ENCODE peak calls at places on chromosomes 12 and 14, in eight cellular contexts. P is heart left ventricle, Q is esophagus squamous epithelium, M is neural progenitor cell, S is left ventricle myocardium inferior, D is OCI-LY7, A is hepatocyte, H is endodermal cell. R is an unnamed sample.
A peak's percentile ranks its signal among the peaks of the same experiment; 100 is the strongest.

GRCh38 chr12:123445388-123446344 is 9.2 kb upstream of the RILPL2 start:
- DNase-seq in P (no peak), Q (no peak), M (no peak), S (peak; percentile 35), D (no peak), A (peak; percentile 49), H (no peak), R (no peak)

GRCh38 chr14:24279301-24280186 is 8.1 kb upstream of the RABGGTA start:
- DNase-seq in P (no peak), Q (no peak), M (no peak), S (peak; percentile 48), D (peak; percentile 19), A (no peak), H (no peak), R (no peak)

GRCh38 chr12:30624009-30624408 is 71.7 kb downstream of the IPO8 start:
- DNase-seq in P (no peak), Q (no peak), M (no peak), S (no peak), D (no peak), A (no peak), H (no peak), R (no peak)

GRCh38 chr12:3055712-3056467 is 21.3 kb upstream of the TSPAN9 start:
- DNase-seq in P (peak; percentile 27), Q (no peak), M (peak; percentile 36), S (no peak), D (no peak), A (no peak), H (peak; percentile 78), R (peak; percentile 40)

GRCh38 chr12:131827961-131828534 is at the start of gene MMP17:
- DNase-seq in P (peak; percentile 68), Q (no peak), M (peak; percentile 94), S (peak; percentile 61), D (no peak), A (peak; percentile 81), H (peak; percentile 92), R (peak; percentile 83)

GRCh38 chr14:88895116-88895515 is 70.7 kb downstream of the TTC8 start:
- DNase-seq in P (no peak), Q (no peak), M (no peak), S (no peak), D (no peak), A (peak; percentile 47), H (no peak), R (peak; percentile 27)

GRCh38 chr12:104340177-104340576 is 36.6 kb downstream of the EID3 start:
- DNase-seq in P (no peak), Q (no peak), M (no peak), S (no peak), D (no peak), A (no peak), H (no peak), R (no peak)

GRCh38 chr12:7959278-7960063 is 23.5 kb upstream of the SLC2A3 start:
- DNase-seq in P (no peak), Q (no peak), M (peak; percentile 72), S (no peak), D (peak; percentile 57), A (peak; percentile 18), H (peak; percentile 92), R (peak; percentile 44)

GRCh38 chr12:15735837-15736615 is 53.2 kb downstream of the EPS8 start:
- DNase-seq in P (no peak), Q (no peak), M (no peak), S (no peak), D (no peak), A (no peak), H (no peak), R (no peak)

GRCh38 chr14:69464829-69465228 is 19.7 kb upstream of the PLEKHD1 start:
- DNase-seq in P (no peak), Q (no peak), M (no peak), S (no peak), D (no peak), A (no peak), H (no peak), R (peak; percentile 78)

GRCh38 chr14:65098586-65098985 is 3.7 kb downstream of the MAX start:
- DNase-seq in P (no peak), Q (no peak), M (no peak), S (no peak), D (peak; percentile 60), A (no peak), H (no peak), R (peak; percentile 38)

GRCh38 chr14:59251811-59252771 is 63.6 kb downstream of the DAAM1 start:
- DNase-seq in P (no peak), Q (no peak), M (peak; percentile 39), S (no peak), D (no peak), A (no peak), H (no peak), R (peak; percentile 90)

GRCh38 chr12:75596406-75596805 is 85.0 kb upstream of the KRR1 start:
- DNase-seq in P (no peak), Q (no peak), M (no peak), S (no peak), D (no peak), A (no peak), H (no peak), R (no peak)

GRCh38 chr12:30694971-30695326 is 720 bp downstream of the IPO8 start:
- DNase-seq in P (no peak), Q (no peak), M (peak; percentile 64), S (no peak), D (peak; percentile 26), A (peak; percentile 60), H (peak; percentile 87), R (peak; percentile 42)

GRCh38 chr14:35400707-35401421 is 3.7 kb downstream of the NFKBIA start:
- DNase-seq in P (no peak), Q (no peak), M (no peak), S (no peak), D (no peak), A (peak; percentile 35), H (peak; percentile 46), R (peak; percentile 62)

DNA sequence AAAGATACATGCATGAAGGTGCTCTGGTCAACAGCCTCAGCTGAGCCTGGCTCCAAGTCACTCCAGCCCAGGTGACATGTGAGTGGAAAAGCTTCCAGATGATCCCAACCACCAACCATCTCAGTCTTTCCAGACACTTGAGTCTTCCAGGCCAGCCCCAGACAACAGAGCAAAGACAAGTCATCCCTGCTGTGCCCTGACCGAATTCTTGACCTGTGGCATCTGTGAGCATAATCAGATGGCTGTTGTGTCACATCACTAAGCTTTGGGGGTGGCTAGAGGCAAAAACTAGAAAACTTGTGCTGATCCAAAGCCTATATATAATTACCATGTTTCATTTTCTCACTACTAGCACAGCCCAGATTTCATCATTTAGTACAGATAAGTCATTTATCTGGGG is 50.8 kb upstream of the ISM2 start:
- DNase-seq in P (no peak), Q (no peak), M (peak; percentile 27), S (no peak), D (no peak), A (no peak), H (peak; percentile 47), R (no peak)
- H3K36me3 ChIP-seq in P (peaks cover 83% of the 10 kb centered on the region), Q (no peaks in the 10 kb centered on the region), M (no peaks in the 10 kb centered on the region), S (peaks cover 51% of the 10 kb centered on the region), D (peaks cover 76% of the 10 kb centered on the region), A (no peaks in the 10 kb centered on the region), H (peaks cover 47% of the 10 kb centered on the region), R (peaks cover 16% of the 10 kb centered on the region)

GRCh38 chr14:49464885-49465284 is 121.3 kb downstream of the RPS29 start:
- DNase-seq in P (no peak), Q (no peak), M (peak; percentile 72), S (no peak), D (peak; percentile 3), A (no peak), H (peak; percentile 82), R (peak; percentile 9)
- TF ChIP-seq CTCF in P (no peak), Q (no peak), M (peak; percentile 62), S (no peak), D (peak; percentile 38), A (no peak), H (peak; percentile 77), R (peak; percentile 17)

GRCh38 chr14:51481643-51482042 is 170.1 kb upstream of the FRMD6 start:
- DNase-seq in P (no peak), Q (no peak), M (no peak), S (no peak), D (no peak), A (no peak), H (no peak), R (no peak)

GRCh38 chr14:51474854-51475253 is 176.9 kb upstream of the FRMD6 start:
- DNase-seq in P (no peak), Q (no peak), M (no peak), S (no peak), D (no peak), A (no peak), H (no peak), R (no peak)

GRCh38 chr14:51479584-51480305 is 172.0 kb upstream of the FRMD6 start:
- DNase-seq in P (no peak), Q (no peak), M (no peak), S (peak; percentile 23), D (no peak), A (peak; percentile 16), H (no peak), R (peak; percentile 66)

GRCh38 chr14:51482112-51482511 is 169.6 kb upstream of the FRMD6 start:
- DNase-seq in P (no peak), Q (no peak), M (no peak), S (no peak), D (no peak), A (no peak), H (no peak), R (no peak)

DNA sequence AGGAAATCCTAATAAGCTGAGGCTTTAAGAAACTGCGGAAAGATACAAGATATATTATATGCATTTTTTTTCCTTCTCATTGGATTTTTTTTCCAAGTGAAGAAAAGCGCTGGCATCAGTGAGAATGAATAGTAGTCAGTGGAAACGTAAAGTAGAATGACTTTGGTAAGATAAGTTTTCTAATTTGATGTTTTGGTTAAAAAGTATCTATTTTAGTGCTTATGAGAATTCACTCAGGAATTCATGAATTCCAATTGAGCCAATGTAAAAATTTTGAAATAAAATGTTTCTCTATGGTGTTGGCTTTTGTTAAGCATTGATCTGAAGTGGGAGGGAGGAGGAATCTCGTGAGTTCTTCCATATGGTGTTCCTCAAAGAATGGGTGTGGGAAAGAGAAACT is 173.5 kb upstream of the FRMD6 start:
- DNase-seq in P (no peak), Q (no peak), M (no peak), S (no peak), D (no peak), A (no peak), H (no peak), R (no peak)
- H3K4me3 ChIP-seq in P (no peak overlapping the region), Q (no peak overlapping the region), M (no peak overlapping the region), S (no peak overlapping the region), D (no peak overlapping the region), A (no peak overlapping the region), H (no peak overlapping the region), R (no peak overlapping the region)

DNA sequence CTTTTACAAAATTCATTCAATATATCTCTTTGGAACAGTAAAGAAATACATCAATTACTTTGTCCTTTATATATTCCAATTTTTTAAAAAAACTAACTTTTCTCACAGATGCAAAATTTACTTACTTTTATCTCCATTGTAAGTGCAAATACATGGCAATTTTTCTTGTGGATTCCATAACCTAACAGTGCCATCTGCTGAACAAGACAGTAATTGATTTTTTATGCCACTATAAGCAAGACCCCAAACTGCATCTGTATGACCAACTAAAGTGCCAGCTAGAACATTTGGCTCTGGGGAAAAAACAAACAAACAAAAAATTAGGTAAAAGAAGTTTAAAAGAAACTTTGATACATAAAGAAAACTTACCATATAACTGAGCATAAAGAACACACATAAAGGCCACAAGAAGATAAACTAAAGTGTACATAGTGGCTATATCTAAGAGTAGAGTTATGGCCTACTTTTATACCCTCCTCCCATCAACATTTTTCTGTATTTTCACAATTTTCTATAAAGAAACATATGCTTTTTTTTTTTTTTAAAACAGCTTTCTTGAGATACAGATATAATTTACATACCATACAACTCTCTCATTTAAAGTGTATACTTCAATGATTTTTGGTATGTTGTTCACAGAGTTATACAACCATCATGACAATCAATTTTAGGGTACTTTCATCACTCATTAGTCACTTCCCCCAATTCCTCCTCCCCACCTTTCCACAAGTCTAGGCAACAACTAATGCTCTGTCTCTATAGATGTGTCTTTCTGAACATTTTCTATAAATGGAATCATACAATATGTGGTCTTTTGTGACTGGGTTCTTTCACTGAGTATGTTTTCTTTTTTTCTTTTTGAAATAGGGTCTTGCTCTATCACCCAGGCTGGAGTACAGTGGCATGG is 32.6 kb downstream of the COCH start:
- DNase-seq in P (no peak), Q (no peak), M (no peak), S (no peak), D (peak; percentile 36), A (peak; percentile 8), H (no peak), R (no peak)
- H3K36me3 ChIP-seq in P (peaks cover 93% of the 10 kb centered on the region), Q (no peaks in the 10 kb centered on the region), M (peaks cover 40% of the 10 kb centered on the region), S (peaks cover 68% of the 10 kb centered on the region), D (peaks cover 89% of the 10 kb centered on the region), A (no peaks in the 10 kb centered on the region), H (peaks cover 95% of the 10 kb centered on the region), R (peaks cover 40% of the 10 kb centered on the region)